ENCODE peak calls at places on chromosomes 5 and 9, in eight cellular contexts. G is uterus, O is heart right ventricle, K is fibroblast of mammary gland, B is fibroblast of the aortic adventitia, Q is AG04449, A is HepG2, E is bronchial epithelial cell. X is an unnamed sample.
A peak's percentile ranks its signal among the peaks of the same experiment; 100 is the strongest.

GRCh38 chr9:115200711-115201505 is 83.0 kb upstream of the TNC start:
- DNase-seq in A (no peak), E (peak; percentile 84), O (no peak), K (peak; percentile 97), G (no peak), Q (no peak), B (peak; percentile 71), X (no peak)

GRCh38 chr5:90345684-90346083 is 63.9 kb downstream of the CETN3 start:
- DNase-seq in Q (no peak), O (no peak), K (no peak), E (no peak), A (no peak), G (no peak), B (no peak), X (no peak)

GRCh38 chr5:115460476-115460875 is 84.1 kb downstream of the FEM1C start:
- DNase-seq in Q (no peak), A (no peak), K (peak; percentile 96), B (peak; percentile 86), E (peak; percentile 93), G (no peak), O (peak; percentile 81), X (no peak)

GRCh38 chr9:121688149-121688680 is 36.8 kb downstream of the DAB2IP start:
- DNase-seq in K (no peak), O (no peak), A (no peak), G (no peak), B (no peak), Q (no peak), E (no peak), X (no peak)

GRCh38 chr9:13268469-13268868 is 11.0 kb downstream of the MPDZ start:
- DNase-seq in O (no peak), A (no peak), K (peak; percentile 43), B (peak; percentile 68), E (peak; percentile 81), G (no peak), Q (no peak), X (no peak)

GRCh38 chr9:5446451-5447236 is 3.7 kb upstream of the CD274 start:
- DNase-seq in O (no peak), E (peak; percentile 94), Q (no peak), A (no peak), G (no peak), B (no peak), K (no peak), X (no peak)

GRCh38 chr5:132227485-132228240 is at the start of gene P4HA2:
- DNase-seq in K (peak; percentile 67), Q (no peak), O (peak; percentile 80), B (peak; percentile 70), A (peak; percentile 64), E (peak; percentile 61), G (peak; percentile 89), X (no peak)

GRCh38 chr5:133746834-133747233 is 134.5 kb upstream of the FSTL4 start:
- DNase-seq in O (no peak), G (no peak), A (peak; percentile 4), B (no peak), K (no peak), E (no peak), Q (no peak), X (no peak)

GRCh38 chr9:89837911-89838310 is 233.1 kb downstream of the GADD45G start:
- DNase-seq in G (no peak), Q (no peak), B (no peak), E (no peak), O (no peak), K (no peak), A (no peak), X (no peak)

GRCh38 chr5:72452515-72453259 is 54.5 kb downstream of the ZNF366 start:
- DNase-seq in E (peak; percentile 66), Q (no peak), B (peak; percentile 100), K (peak; percentile 92), G (peak; percentile 78), A (no peak), O (peak; percentile 87), X (peak; percentile 59)

GRCh38 chr5:58466939-58467338 is 7.1 kb upstream of the PLK2 start:
- DNase-seq in E (peak; percentile 61), A (no peak), G (no peak), Q (no peak), O (no peak), K (peak; percentile 35), B (no peak), X (no peak)

GRCh38 chr5:23027341-23027740 is 174.2 kb upstream of the CDH12 start:
- DNase-seq in E (no peak), K (no peak), G (no peak), B (no peak), Q (no peak), A (no peak), O (peak; percentile 55), X (no peak)

GRCh38 chr5:77239126-77239741 is 28.8 kb downstream of the PDE8B start:
- DNase-seq in A (peak; percentile 12), K (peak; percentile 26), O (no peak), B (peak; percentile 27), G (no peak), Q (no peak), E (peak; percentile 15), X (no peak)

GRCh38 chr5:123428521-123429220 is 5.5 kb upstream of the CEP120 start:
- DNase-seq in G (no peak), A (peak; percentile 11), O (no peak), K (no peak), E (peak; percentile 42), B (no peak), Q (no peak), X (no peak)

GRCh38 chr9:135211524-135211890 is 124.0 kb downstream of the OLFM1 start:
- DNase-seq in G (no peak), B (no peak), K (no peak), Q (no peak), E (no peak), O (no peak), A (no peak), X (no peak)

GRCh38 chr5:149857499-149857898 is 87.1 kb downstream of the PDE6A start:
- DNase-seq in O (peak; percentile 76), A (no peak), G (peak; percentile 32), K (peak; percentile 70), E (peak; percentile 68), B (no peak), Q (no peak), X (no peak)

GRCh38 chr5:181203093-181203711 is 1.8 kb downstream of the TRIM7 start:
- DNase-seq in K (peak; percentile 69), G (no peak), E (peak; percentile 71), A (no peak), Q (no peak), B (peak; percentile 63), O (no peak), X (no peak)

GRCh38 chr5:38497946-38498345 is 58.5 kb downstream of the LIFR start:
- DNase-seq in A (peak; percentile 27), O (no peak), Q (no peak), B (peak; percentile 44), K (peak; percentile 45), G (no peak), E (peak; percentile 6), X (no peak)

DNA sequence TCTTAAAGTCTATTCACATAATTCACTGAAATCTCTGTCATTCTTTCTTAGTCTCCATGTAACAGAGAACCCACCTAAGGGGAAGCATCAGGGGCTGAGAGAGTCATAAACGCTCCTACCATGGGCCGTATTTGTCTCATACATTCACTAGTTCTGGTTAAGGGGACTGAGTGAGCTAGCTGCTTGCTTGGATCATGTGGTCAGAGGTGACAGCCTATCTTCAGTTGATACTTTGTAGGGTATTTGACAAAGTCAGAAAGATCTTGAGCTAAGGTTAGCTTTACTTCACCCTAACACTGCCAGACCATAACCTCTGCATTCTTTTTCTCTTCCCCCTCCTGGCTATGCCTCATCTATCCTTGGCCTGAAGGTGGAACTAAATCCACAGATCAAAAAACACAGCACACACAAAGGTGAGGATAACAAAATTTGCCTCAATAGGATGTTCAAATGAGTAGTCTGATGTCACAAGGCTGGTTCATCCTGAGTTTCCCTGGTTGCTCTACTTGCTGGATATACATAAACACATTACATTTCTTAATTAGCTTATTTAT is 66.5 kb downstream of the MARCHF3 start:
- DNase-seq in A (no peak), Q (no peak), G (no peak), K (no peak), O (no peak), B (no peak), E (no peak), X (no peak)
- TF ChIP-seq CTCF in A (no peak), Q (no peak), G (no peak), K (no peak), O (peak; percentile 24), B (no peak), E (no peak), X (no peak)

GRCh38 chr5:141753143-141753970 is 71.3 kb upstream of the ARAP3 start:
- DNase-seq in Q (no peak), E (no peak), B (no peak), O (no peak), A (no peak), K (no peak), G (no peak), X (no peak)
- H3K4me3 ChIP-seq in Q (no peak overlapping the region), E (no peak overlapping the region), B (no peak overlapping the region), O (no peak overlapping the region), A (no peak overlapping the region), K (no peak overlapping the region), G (no peak overlapping the region), X (no peak overlapping the region)

GRCh38 chr5:103646698-103647614 is 84.4 kb upstream of the NUDT12 start:
- DNase-seq in Q (no peak), O (no peak), A (no peak), G (no peak), E (no peak), K (no peak), B (no peak), X (no peak)

GRCh38 chr5:103645816-103646215 is 83.2 kb upstream of the NUDT12 start:
- DNase-seq in G (no peak), K (no peak), A (no peak), O (no peak), Q (no peak), B (no peak), E (no peak), X (no peak)

GRCh38 chr5:103648086-103648485 is 85.5 kb upstream of the NUDT12 start:
- DNase-seq in A (no peak), B (no peak), O (no peak), G (no peak), Q (no peak), K (no peak), E (no peak), X (no peak)
- TF ChIP-seq CTCF in A (no peak), B (peak; percentile 9), O (no peak), G (no peak), Q (no peak), K (peak; percentile 14), E (peak; percentile 13), X (peak; percentile 4)

GRCh38 chr9:79574716-79575242 is 3.0 kb downstream of the TLE4 start:
- DNase-seq in G (no peak), O (no peak), B (no peak), K (no peak), A (no peak), E (peak; percentile 23), Q (no peak), X (no peak)
- H3K4me3 ChIP-seq in G (peak overlapping the region; percentile 70), O (no peak overlapping the region), B (peak overlapping the region; percentile 44), K (no peak overlapping the region), A (no peak overlapping the region), E (peak overlapping the region; percentile 79), Q (peak overlapping the region; percentile 73), X (peak overlapping the region; percentile 67)

GRCh38 chr9:136225366-136225747 is 20.3 kb downstream of the QSOX2 start:
- DNase-seq in E (no peak), K (no peak), G (no peak), B (no peak), O (no peak), A (no peak), Q (no peak), X (no peak)
- TF ChIP-seq CTCF in E (no peak), K (no peak), G (no peak), B (no peak), O (no peak), A (no peak), Q (no peak), X (no peak)

X was measured in HFF-Myc.